ENCODE peak calls at places on chromosomes 5 and 9, in seven cellular contexts. H is adrenal gland; Y is stimulated activated CD8-positive, alpha-beta memory T cell treated with anti-CD3 and anti-CD28 coated beads, Interleukin-12 subunit alpha, Interleukin-12 subunit beta, amount 100 ng/mL, for 1 hour; R is HFFc6; Z is activated CD8-positive, alpha-beta memory T cell treated with anti-CD3 and anti-CD28 coated beads, Interleukin-2, amount 10 ng/mL, durations not matched to agents 7 days and 5 days; A is AG10803; M is ELR. V is an unnamed sample.
A peak's percentile ranks its signal among the peaks of the same experiment; 100 is the strongest.

GRCh38 chr5:32283539-32284377 is 29.0 kb downstream of the MTMR12 start:
- DNase-seq in H (peak; percentile 35), Y (no peak), R (peak; percentile 62), Z (peak; percentile 42), A (peak; percentile 24), M (peak; percentile 66), V (no peak)

GRCh38 chr9:22975921-22976320 is 529.3 kb downstream of the DMRTA1 start:
- DNase-seq in H (no peak), Y (no peak), R (peak; percentile 11), Z (no peak), A (peak; percentile 0), M (peak; percentile 44), V (no peak)

GRCh38 chr5:1835431-1835830 is 34.2 kb downstream of the NDUFS6 start:
- DNase-seq in H (no peak), Y (no peak), R (no peak), Z (no peak), A (no peak), M (no peak), V (no peak)

GRCh38 chr5:178370102-178370501 is 137.5 kb upstream of the PHYKPL start:
- DNase-seq in H (no peak), Y (no peak), R (no peak), Z (no peak), A (no peak), M (no peak), V (no peak)

GRCh38 chr9:6630502-6631206 is 14.9 kb downstream of the GLDC start:
- DNase-seq in H (no peak), Y (no peak), R (no peak), Z (no peak), A (no peak), M (no peak), V (no peak)

GRCh38 chr5:61809651-61810050 is 477.6 kb downstream of the ZSWIM6 start:
- DNase-seq in H (no peak), Y (no peak), R (no peak), Z (no peak), A (no peak), M (no peak), V (peak; percentile 88)

GRCh38 chr5:124790895-124791732 is 44.7 kb upstream of the ZNF608 start:
- DNase-seq in H (no peak), Y (no peak), R (no peak), Z (no peak), A (no peak), M (peak; percentile 4), V (no peak)

GRCh38 chr9:110875275-110875674 is 163.0 kb downstream of the LPAR1 start:
- DNase-seq in H (peak; percentile 51), Y (no peak), R (no peak), Z (no peak), A (no peak), M (no peak), V (no peak)

GRCh38 chr5:171984748-171985419 is 21.6 kb downstream of the FBXW11 start:
- DNase-seq in H (no peak), Y (no peak), R (peak; percentile 93), Z (peak; percentile 73), A (peak; percentile 87), M (peak; percentile 97), V (no peak)

GRCh38 chr9:20941177-20941690 is 90.2 kb downstream of the HACD4 start:
- DNase-seq in H (peak; percentile 67), Y (peak; percentile 22), R (peak; percentile 54), Z (peak; percentile 63), A (peak; percentile 59), M (peak; percentile 83), V (no peak)

GRCh38 chr9:92324451-92324850 is 699 bp downstream of the NOL8 start:
- DNase-seq in H (no peak), Y (no peak), R (no peak), Z (no peak), A (no peak), M (peak; percentile 10), V (no peak)

GRCh38 chr5:164319161-164319560 is 813.7 kb downstream of the MAT2B start:
- DNase-seq in H (no peak), Y (no peak), R (no peak), Z (no peak), A (no peak), M (no peak), V (no peak)

GRCh38 chr5:157247267-157247666 is 18.7 kb upstream of the CYFIP2 start:
- DNase-seq in H (no peak), Y (no peak), R (no peak), Z (peak; percentile 59), A (no peak), M (no peak), V (peak; percentile 45)

GRCh38 chr5:40578501-40579451 is 100.9 kb upstream of the PTGER4 start:
- DNase-seq in H (no peak), Y (no peak), R (no peak), Z (peak; percentile 61), A (no peak), M (peak; percentile 37), V (no peak)

GRCh38 chr5:66382152-66382551 is 214.0 kb upstream of the MAST4 start:
- DNase-seq in H (no peak), Y (no peak), R (no peak), Z (no peak), A (no peak), M (no peak), V (no peak)